ENCODE peak calls at places on chromosomes 11 and 22, in six cellular contexts. Q, J, L, G, R and X are unnamed samples.

GRCh38 chr11:118343981-118344521 is at the start of gene CD3G:
- DNase-seq in Q (no peak), J (no peak), L (no peak), G (no peak), R (no peak), X (no peak)

GRCh38 chr11:567036-567628 is 6.4 kb downstream of the RASSF7 start:
- DNase-seq in Q (no peak), J (no peak), L (no peak), G (no peak), R (no peak), X (peak)

GRCh38 chr22:18081416-18081815 is 3.6 kb downstream of the PEX26 start:
- DNase-seq in Q (no peak), J (no peak), L (no peak), G (no peak), R (no peak), X (no peak)

GRCh38 chr22:25748704-25749103 is 6.7 kb downstream of the MYO18B start:
- DNase-seq in Q (no peak), J (no peak), L (no peak), G (no peak), R (no peak), X (no peak)

GRCh38 chr11:19768197-19768596 is 55.6 kb downstream of the NAV2 start:
- DNase-seq in Q (no peak), J (no peak), L (no peak), G (no peak), R (no peak), X (no peak)

GRCh38 chr11:71489311-71490043 is 36.5 kb downstream of the NADSYN1 start:
- DNase-seq in Q (peak), J (no peak), L (peak), G (no peak), R (peak), X (no peak)

GRCh38 chr22:47100019-47100418 is 337.6 kb downstream of the TBC1D22A start:
- DNase-seq in Q (no peak), J (no peak), L (no peak), G (no peak), R (no peak), X (no peak)

GRCh38 chr22:49086181-49086580 is 741.5 kb downstream of the BRD1 start:
- DNase-seq in Q (no peak), J (no peak), L (no peak), G (no peak), R (no peak), X (no peak)

GRCh38 chr22:45816771-45817170 is 145.1 kb downstream of the ATXN10 start:
- DNase-seq in Q (no peak), J (no peak), L (no peak), G (no peak), R (no peak), X (no peak)

GRCh38 chr11:5037926-5038325 is 8.4 kb upstream of the OR52J3 start:
- DNase-seq in Q (no peak), J (no peak), L (no peak), G (no peak), R (no peak), X (no peak)

GRCh38 chr11:34086554-34087278 is 18.7 kb upstream of the NAT10 start:
- DNase-seq in Q (no peak), J (no peak), L (peak), G (no peak), R (peak), X (peak)

GRCh38 chr22:45429921-45430775 is 16.7 kb downstream of the RIBC2 start:
- DNase-seq in Q (no peak), J (no peak), L (no peak), G (no peak), R (no peak), X (no peak)

GRCh38 chr22:29359469-29359868 is 28.9 kb downstream of the AP1B1 start:
- DNase-seq in Q (peak), J (peak), L (peak), G (peak), R (peak), X (no peak)

GRCh38 chr22:43039800-43040199 is 24.9 kb upstream of the PACSIN2 start:
- DNase-seq in Q (no peak), J (no peak), L (no peak), G (no peak), R (no peak), X (no peak)

GRCh38 chr11:78228467-78228866 is 39.7 kb downstream of the USP35 start:
- DNase-seq in Q (peak), J (peak), L (peak), G (peak), R (peak), X (peak)

GRCh38 chr11:68501813-68502212 is 41.3 kb downstream of the PPP6R3 start:
- DNase-seq in Q (no peak), J (no peak), L (no peak), G (no peak), R (no peak), X (no peak)

GRCh38 chr11:102396708-102397563 is 49.9 kb downstream of the BIRC2 start:
- DNase-seq in Q (no peak), J (no peak), L (peak), G (no peak), R (peak), X (no peak)

GRCh38 chr22:49958462-49958921 is 2.1 kb upstream of the PIM3 start:
- DNase-seq in Q (no peak), J (no peak), L (no peak), G (no peak), R (no peak), X (no peak)

GRCh38 chr22:19103881-19104821 is 18.1 kb downstream of the DGCR2 start:
- DNase-seq in Q (no peak), J (no peak), L (peak), G (no peak), R (no peak), X (no peak)

GRCh38 chr11:128939591-128939990 is 3.1 kb downstream of the TP53AIP1 start:
- DNase-seq in Q (no peak), J (no peak), L (no peak), G (no peak), R (no peak), X (peak)

GRCh38 chr11:67002297-67002913 is 20.5 kb upstream of the SYT12 start:
- DNase-seq in Q (no peak), J (no peak), L (no peak), G (peak), R (no peak), X (no peak)

GRCh38 chr11:77123591-77123990 is 4.5 kb upstream of the MYO7A start:
- DNase-seq in Q (no peak), J (no peak), L (no peak), G (no peak), R (no peak), X (no peak)
- TF ChIP-seq EZH2 in Q (no peak), J (no peak), L (no peak), G (no peak), R (no peak), X (no peak)

DNA sequence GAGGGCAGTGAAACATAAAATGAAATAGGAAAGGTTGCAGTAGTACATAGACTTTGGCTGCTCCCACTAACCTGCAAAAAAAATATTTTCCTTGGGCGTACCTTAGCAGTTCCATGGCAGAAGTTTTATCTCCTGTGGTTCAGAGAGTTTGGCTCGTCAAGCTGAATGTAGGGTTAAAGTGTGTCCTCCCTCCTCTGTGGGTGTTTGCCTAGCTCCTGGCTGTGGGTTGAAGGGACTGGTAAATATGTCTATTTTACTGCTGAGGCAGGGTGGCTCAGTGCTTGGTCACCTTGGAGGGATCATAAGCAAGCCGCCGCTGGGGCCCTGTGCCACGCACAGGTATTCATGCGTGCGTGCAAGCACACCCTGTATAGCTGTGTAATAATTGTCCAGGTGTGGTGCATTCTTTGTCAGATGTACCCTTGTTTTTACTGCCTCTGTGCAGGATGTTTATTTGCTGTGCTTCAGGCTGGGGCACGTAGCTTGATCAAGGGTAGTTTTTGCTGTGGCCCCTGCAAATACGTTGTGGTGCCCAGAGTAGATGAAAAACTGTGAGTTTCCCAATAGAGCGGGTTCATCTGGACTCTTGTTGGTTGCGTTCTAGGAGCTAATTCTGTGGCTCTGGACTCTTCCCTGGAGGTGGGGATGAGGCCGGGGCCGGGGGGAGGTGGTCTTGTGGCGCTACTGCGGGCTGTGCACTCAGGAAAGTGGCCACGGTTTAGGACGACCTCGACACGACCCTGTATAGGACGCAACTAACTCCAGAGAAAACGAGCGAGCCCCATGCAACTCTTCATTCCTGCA is 734 bp upstream of the SORL1 start:
- DNase-seq in Q (peak), J (no peak), L (no peak), G (no peak), R (no peak), X (no peak)
- TF ChIP-seq CTCF in Q (no peak), J (no peak), L (no peak), G (no peak), R (no peak), X (no peak)

GRCh38 chr22:39457546-39458442 is 982 bp downstream of the MGAT3 start:
- DNase-seq in Q (no peak), J (no peak), L (no peak), G (no peak), R (no peak), X (no peak)
- TF ChIP-seq EZH2 in Q (no peak), J (no peak), L (no peak), G (no peak), R (peak), X (no peak)

GRCh38 chr22:31730344-31730711 is 19.6 kb downstream of the PRR14L start:
- DNase-seq in Q (no peak), J (no peak), L (no peak), G (peak), R (no peak), X (no peak)
- TF ChIP-seq CTCF in Q (peak), J (peak), L (no peak), G (peak), R (no peak), X (no peak)

DNA sequence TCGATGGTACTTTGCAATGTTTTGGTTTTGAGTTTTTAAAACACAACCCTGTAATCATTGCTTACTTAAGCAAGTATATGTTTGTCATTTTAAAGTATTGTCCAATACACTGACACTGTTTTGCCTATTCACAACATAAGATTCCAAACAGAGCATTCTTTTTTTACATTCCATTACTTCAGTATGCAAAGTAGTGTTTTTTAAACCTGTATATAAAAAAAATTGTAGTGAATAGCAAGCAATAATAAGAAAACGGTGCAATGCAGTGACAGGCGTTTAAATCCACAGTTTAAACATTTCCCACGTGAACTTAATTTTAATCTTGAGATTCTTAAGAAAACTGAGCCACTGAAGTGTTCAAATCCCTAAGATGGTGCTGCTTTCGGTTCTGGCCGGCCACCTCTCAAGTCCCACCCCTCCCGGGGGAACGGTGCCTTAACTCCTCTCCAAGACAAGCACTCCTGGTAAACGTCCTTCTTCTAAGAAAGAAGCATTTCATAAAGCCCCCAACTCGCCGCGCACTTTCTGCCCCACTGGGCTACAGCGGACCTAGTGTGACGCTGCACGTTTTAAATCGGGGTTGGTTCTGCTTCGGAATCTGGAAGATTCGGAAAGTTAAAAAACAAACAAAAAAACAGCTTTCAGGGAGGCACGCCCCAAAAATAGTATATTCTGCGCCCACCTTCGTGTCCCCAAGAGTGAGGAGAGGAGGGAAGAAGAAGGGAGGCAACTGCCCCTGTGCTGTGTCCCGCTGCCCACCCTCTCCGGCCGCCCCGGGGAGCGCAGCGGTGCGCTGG is 2.9 kb downstream of the PGR start:
- DNase-seq in Q (no peak), J (no peak), L (no peak), G (peak), R (no peak), X (peak)
- TF ChIP-seq EZH2 in Q (peak), J (no peak), L (no peak), G (peak), R (no peak), X (no peak)